ENCODE peak calls at places on chromosomes 16 and 17, in seven cellular contexts. U, T, B, F, J, S and O are unnamed samples.

GRCh38 chr16:23554536-23554935 is 2.6 kb downstream of the EARS2 start:
- DNase-seq in U (no peak), T (no peak), B (no peak), F (no peak), J (no peak), S (no peak), O (no peak)

GRCh38 chr16:72609933-72610332 is 438.0 kb upstream of the PMFBP1 start:
- DNase-seq in U (no peak), T (no peak), B (no peak), F (no peak), J (no peak), S (no peak), O (no peak)

GRCh38 chr16:11162571-11163268 is 93.3 kb downstream of the SOCS1 start:
- DNase-seq in U (no peak), T (peak; percentile 62), B (no peak), F (no peak), J (no peak), S (peak; percentile 41), O (no peak)

GRCh38 chr17:49618112-49618611 is 42.5 kb downstream of the NXPH3 start:
- DNase-seq in U (no peak), T (no peak), B (no peak), F (no peak), J (no peak), S (no peak), O (no peak)

GRCh38 chr17:9389116-9389515 is 186.5 kb downstream of the STX8 start:
- DNase-seq in U (no peak), T (no peak), B (no peak), F (no peak), J (no peak), S (no peak), O (peak; percentile 38)

GRCh38 chr17:50624321-50624935 is 10.3 kb upstream of the ABCC3 start:
- DNase-seq in U (no peak), T (no peak), B (no peak), F (no peak), J (no peak), S (no peak), O (no peak)

GRCh38 chr17:6548578-6549330 is 7.6 kb downstream of the PITPNM3 start:
- DNase-seq in U (no peak), T (no peak), B (no peak), F (no peak), J (no peak), S (peak; percentile 47), O (no peak)

GRCh38 chr17:41511130-41511529 is 5.7 kb upstream of the KRT13 start:
- DNase-seq in U (no peak), T (no peak), B (peak; percentile 36), F (no peak), J (no peak), S (no peak), O (no peak)

GRCh38 chr17:7021993-7022778 is 664 bp upstream of the BCL6B start:
- DNase-seq in U (peak; percentile 86), T (peak; percentile 81), B (peak; percentile 92), F (no peak), J (peak; percentile 87), S (peak; percentile 85), O (peak; percentile 77)

GRCh38 chr16:16086653-16087446 is 136.4 kb downstream of the ABCC6 start:
- DNase-seq in U (no peak), T (no peak), B (no peak), F (no peak), J (no peak), S (no peak), O (no peak)

GRCh38 chr17:82497483-82498405 is 21.8 kb upstream of the FOXK2 start:
- DNase-seq in U (peak; percentile 77), T (peak; percentile 58), B (peak; percentile 76), F (no peak), J (no peak), S (peak; percentile 60), O (no peak)

GRCh38 chr17:41620583-41621434 is 3.6 kb downstream of the KRT17 start:
- DNase-seq in U (no peak), T (no peak), B (no peak), F (no peak), J (no peak), S (no peak), O (no peak)

GRCh38 chr17:40621019-40621418 is 26.6 kb downstream of the SMARCE1 start:
- DNase-seq in U (no peak), T (no peak), B (no peak), F (no peak), J (no peak), S (no peak), O (no peak)

GRCh38 chr16:4660454-4661007 is 32.8 kb upstream of the NUDT16L1 start:
- DNase-seq in U (peak; percentile 71), T (peak; percentile 56), B (no peak), F (no peak), J (peak; percentile 58), S (peak; percentile 64), O (peak; percentile 77)

DNA sequence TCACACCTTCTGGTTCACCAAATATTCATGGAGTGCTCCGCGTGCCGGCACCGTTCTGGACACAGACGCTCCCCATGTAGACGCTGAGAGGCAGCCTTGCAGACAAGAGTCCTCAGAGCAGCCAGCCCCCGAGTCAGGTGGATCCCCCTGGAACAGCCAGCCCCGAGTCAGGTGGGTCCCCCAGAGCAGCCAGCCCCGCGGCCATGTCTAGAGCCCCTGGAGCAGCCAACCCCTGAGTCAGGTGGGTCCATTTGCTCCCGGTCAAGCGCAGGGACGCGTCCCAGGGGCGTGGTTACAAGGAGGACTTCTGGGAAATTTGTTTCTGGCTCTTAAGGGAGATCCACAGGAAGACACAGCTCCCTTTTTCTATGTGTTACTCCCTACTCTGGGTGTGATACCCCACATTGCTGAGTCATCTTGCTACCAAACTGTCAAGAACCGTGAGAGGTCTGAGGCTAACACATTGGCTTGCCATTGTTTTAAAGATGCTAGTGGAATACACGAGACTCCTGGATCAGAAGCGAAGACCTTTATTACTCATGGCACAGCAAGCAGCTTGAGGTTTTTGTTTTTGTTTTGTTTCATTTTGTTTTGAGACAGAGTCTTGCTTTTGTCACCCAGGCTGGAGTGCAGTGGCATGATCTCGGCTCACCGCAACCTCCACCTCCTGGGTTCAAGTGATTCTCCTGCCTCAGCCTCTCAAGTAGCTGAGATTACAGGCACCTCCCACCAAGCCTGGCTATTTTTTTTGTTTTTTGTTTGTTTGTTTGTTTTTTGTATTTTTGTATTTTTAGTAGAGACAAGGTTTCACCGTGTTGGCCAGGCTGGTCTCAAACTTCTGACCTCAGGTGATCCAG is 43.3 kb upstream of the CBFA2T3 start:
- DNase-seq in U (no peak), T (no peak), B (no peak), F (no peak), J (peak; percentile 7), S (peak; percentile 20), O (no peak)
- H3K4me3 ChIP-seq in U (no peak overlapping the region), T (no peak overlapping the region), B (no peak overlapping the region), F (no peak overlapping the region), J (no peak overlapping the region), S (no peak overlapping the region), O (no peak overlapping the region)

DNA sequence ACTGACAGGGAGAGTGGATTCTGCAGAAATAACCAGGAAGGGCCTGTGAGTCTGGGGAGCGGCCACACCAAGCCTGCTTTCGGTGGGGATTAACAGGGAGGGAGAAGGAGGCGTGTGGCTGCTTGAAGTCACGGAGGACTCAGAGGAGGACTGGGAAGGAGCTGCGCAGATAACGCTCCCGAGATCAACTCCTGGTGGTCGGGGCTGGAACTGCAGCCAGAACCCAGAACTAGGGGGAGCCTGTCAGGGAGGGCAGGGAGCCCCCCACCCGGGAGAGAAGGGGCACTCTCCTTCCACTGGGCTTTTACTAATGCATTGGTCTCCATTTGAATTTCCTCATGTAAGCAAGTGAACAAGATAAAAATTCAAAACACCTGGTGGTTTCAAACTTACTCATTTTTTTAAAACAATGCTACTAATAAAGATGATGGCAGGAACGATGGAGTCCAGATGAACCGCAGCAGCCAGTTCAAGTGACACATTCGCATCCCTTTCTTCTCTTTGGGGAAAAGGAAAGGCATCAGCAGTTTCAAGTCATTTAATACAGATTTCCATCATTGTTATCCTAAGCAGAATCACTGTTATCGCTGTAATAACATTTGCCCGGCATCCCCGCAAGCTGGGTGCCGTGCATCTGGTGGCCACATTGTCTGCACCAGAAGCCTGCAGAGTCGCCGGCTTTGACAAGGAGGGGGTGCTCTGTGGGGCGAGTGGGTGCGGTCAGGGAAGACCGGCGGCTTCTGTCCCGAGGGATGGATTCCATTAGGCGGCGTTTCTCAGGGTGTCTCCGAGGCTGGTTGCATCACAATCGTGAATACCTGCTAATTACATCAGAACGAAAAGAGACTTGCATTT is 183.0 kb downstream of the FOXL1 start:
- DNase-seq in U (peak; percentile 87), T (peak; percentile 34), B (peak; percentile 81), F (no peak), J (peak; percentile 47), S (peak; percentile 71), O (peak; percentile 35)
- H3K4me3 ChIP-seq in U (peak overlapping the region; percentile 27), T (no peak overlapping the region), B (no peak overlapping the region), F (peak overlapping the region; percentile 50), J (no peak overlapping the region), S (peak overlapping the region; percentile 31), O (no peak overlapping the region)

GRCh38 chr17:17757944-17758343 is 76.7 kb downstream of the RAI1 start:
- DNase-seq in U (no peak), T (no peak), B (no peak), F (no peak), J (no peak), S (no peak), O (no peak)
- H3K4me3 ChIP-seq in U (no peak overlapping the region), T (no peak overlapping the region), B (no peak overlapping the region), F (no peak overlapping the region), J (no peak overlapping the region), S (no peak overlapping the region), O (no peak overlapping the region)

GRCh38 chr16:57801098-57801855 is 1.0 kb downstream of the KIFC3 start:
- DNase-seq in U (no peak), T (peak; percentile 51), B (peak; percentile 35), F (no peak), J (no peak), S (no peak), O (no peak)

GRCh38 chr16:57804111-57804837 is 2.0 kb upstream of the KIFC3 start:
- DNase-seq in U (no peak), T (no peak), B (no peak), F (no peak), J (no peak), S (no peak), O (no peak)

GRCh38 chr16:57803413-57803990 is 1.2 kb upstream of the KIFC3 start:
- DNase-seq in U (no peak), T (no peak), B (no peak), F (no peak), J (no peak), S (peak; percentile 83), O (no peak)

GRCh38 chr16:57801856-57802634 is at the start of gene KIFC3:
- DNase-seq in U (peak; percentile 92), T (peak; percentile 86), B (peak; percentile 79), F (peak; percentile 50), J (peak; percentile 86), S (peak; percentile 92), O (peak; percentile 81)

DNA sequence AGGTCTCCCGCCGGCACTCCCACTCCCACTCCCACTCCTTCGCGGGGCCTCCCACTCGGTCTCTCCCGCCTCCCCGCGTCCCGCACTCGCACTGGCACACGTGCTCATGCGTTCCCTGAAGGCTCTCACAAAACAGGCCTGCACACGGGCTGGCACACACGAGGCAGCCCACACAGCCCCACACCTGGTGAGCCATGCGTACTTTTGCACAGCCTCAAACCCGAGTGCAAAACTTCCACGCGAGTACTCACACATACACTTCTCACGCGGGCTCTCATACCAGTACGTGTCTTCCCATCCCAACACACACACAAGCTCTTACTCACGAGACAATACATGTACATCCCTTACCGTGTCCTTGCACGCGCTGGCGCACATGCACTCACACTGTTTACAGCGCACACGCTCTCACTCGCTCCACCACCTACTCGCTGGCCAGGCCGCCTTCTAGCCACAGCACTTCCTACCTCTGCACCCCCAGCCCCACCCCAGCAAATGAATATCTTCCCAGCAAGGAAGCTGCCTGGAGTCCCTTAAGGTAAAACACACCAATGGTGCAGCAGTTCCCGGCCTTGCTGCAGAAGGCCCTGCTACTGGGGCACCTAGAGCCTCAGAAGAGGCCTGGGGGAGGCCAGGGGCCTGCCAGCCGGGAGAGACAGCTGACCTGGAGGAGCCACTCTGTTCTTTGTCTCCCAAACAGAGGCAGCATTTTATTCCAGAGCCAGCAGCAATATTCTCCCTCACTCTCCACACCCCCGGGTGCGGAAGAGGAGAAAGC is 533 bp upstream of the KIFC3 start:
- DNase-seq in U (no peak), T (no peak), B (peak; percentile 46), F (no peak), J (no peak), S (peak; percentile 51), O (no peak)
- H3K4me3 ChIP-seq in U (peak overlapping the region; percentile 60), T (peak overlapping the region; percentile 74), B (peak overlapping the region; percentile 71), F (peak overlapping the region; percentile 84), J (peak overlapping the region; percentile 67), S (peak overlapping the region; percentile 85), O (peak overlapping the region; percentile 65)